ENCODE peak calls at places on chromosomes 12 and 14, in seven cellular contexts. J is A549, X is K562, I is HepG2, U is SK-N-SH, W is endothelial cell of umbilical vein, A is HCT116. O is an unnamed sample.

GRCh38 chr14:99884834-99885648 is 91.8 kb downstream of the EML1 start:
- DNase-seq in A (peak), W (peak), J (peak), I (peak), X (peak), U (peak), O (peak)

GRCh38 chr12:14540801-14541462 is 26.8 kb downstream of the PLBD1 start:
- DNase-seq in J (no peak), U (no peak), X (no peak), W (no peak), A (no peak), I (no peak), O (no peak)

GRCh38 chr12:99658950-99659349 is 11.4 kb downstream of the GARIN6 start:
- DNase-seq in I (no peak), A (peak), W (no peak), J (no peak), U (no peak), X (no peak), O (peak)

GRCh38 chr12:118374126-118374725 is 1.5 kb upstream of the TAOK3 start:
- DNase-seq in I (no peak), W (no peak), X (no peak), A (no peak), J (no peak), U (no peak), O (no peak)

GRCh38 chr12:47458273-47458672 is 247.6 kb downstream of the RPAP3 start:
- DNase-seq in U (no peak), W (no peak), J (peak), X (no peak), I (peak), A (peak), O (no peak)

GRCh38 chr14:104913413-104913812 is 11.3 kb upstream of the PLD4 start:
- DNase-seq in U (no peak), J (no peak), I (no peak), X (no peak), A (no peak), W (no peak), O (no peak)

GRCh38 chr14:102362084-102362483 is 606 bp downstream of the CINP start:
- DNase-seq in U (peak), J (peak), I (no peak), X (peak), W (no peak), A (no peak), O (peak)

GRCh38 chr14:22579218-22579617 is 9.8 kb downstream of the DAD1 start:
- DNase-seq in I (no peak), X (no peak), J (no peak), W (no peak), A (no peak), U (no peak), O (no peak)

GRCh38 chr12:109981311-109981710 is 14.9 kb downstream of the GIT2 start:
- DNase-seq in X (no peak), J (no peak), W (no peak), U (no peak), I (no peak), A (no peak), O (no peak)

GRCh38 chr12:70875628-70876027 is 44.9 kb downstream of the PTPRR start:
- DNase-seq in I (no peak), X (no peak), U (no peak), J (no peak), A (no peak), W (no peak), O (no peak)

GRCh38 chr12:88628856-88629509 is 48.7 kb upstream of the KITLG start:
- DNase-seq in J (no peak), A (no peak), U (peak), I (no peak), W (no peak), X (no peak), O (no peak)

GRCh38 chr14:23657959-23658470 is 21.9 kb downstream of the DHRS2 start:
- DNase-seq in U (no peak), I (no peak), W (no peak), J (no peak), X (no peak), A (no peak), O (no peak)

GRCh38 chr14:94036328-94037167 is 10.4 kb downstream of the OTUB2 start:
- DNase-seq in X (peak), U (peak), W (peak), I (peak), A (peak), J (peak), O (peak)

GRCh38 chr12:113413488-113413939 is 8.7 kb upstream of the SDSL start:
- DNase-seq in U (no peak), W (no peak), J (peak), X (peak), I (peak), A (no peak), O (peak)

GRCh38 chr12:53809005-53809404 is 57.2 kb upstream of the CISTR start:
- DNase-seq in U (no peak), X (peak), W (no peak), J (no peak), A (no peak), I (no peak), O (no peak)

GRCh38 chr12:47280543-47281330 is 201.0 kb upstream of the AMIGO2 start:
- DNase-seq in X (no peak), U (no peak), J (no peak), W (no peak), I (no peak), A (no peak), O (no peak)

GRCh38 chr14:89534896-89535615 is 118.0 kb upstream of the FOXN3 start:
- DNase-seq in I (no peak), X (no peak), J (no peak), U (no peak), W (peak), A (no peak), O (no peak)

GRCh38 chr12:61037792-61038191 is 1222.4 kb upstream of the USP15 start:
- DNase-seq in A (no peak), I (no peak), U (no peak), W (no peak), J (no peak), X (no peak), O (no peak)

GRCh38 chr14:24079521-24080141 is 8.3 kb downstream of the CPNE6 start:
- DNase-seq in I (no peak), J (no peak), X (no peak), U (peak), A (no peak), W (no peak), O (peak)

GRCh38 chr12:115691123-115691522 is 586.4 kb downstream of the MED13L start:
- DNase-seq in W (no peak), A (peak), I (no peak), U (no peak), J (no peak), X (no peak), O (no peak)

GRCh38 chr12:30178948-30179347 is 395.2 kb upstream of the TMTC1 start:
- DNase-seq in I (no peak), W (no peak), J (no peak), A (no peak), U (no peak), X (no peak), O (no peak)

GRCh38 chr14:68779761-68780323 is 13.0 kb downstream of the ZFP36L1 start:
- DNase-seq in X (no peak), W (peak), A (peak), U (no peak), I (peak), J (no peak), O (no peak)

GRCh38 chr12:14264777-14265176 is 100.7 kb upstream of the ATF7IP start:
- DNase-seq in W (no peak), I (no peak), A (no peak), X (no peak), J (no peak), U (no peak), O (peak)

GRCh38 chr12:83432176-83432719 is 745.5 kb downstream of the TMTC2 start:
- DNase-seq in J (no peak), U (no peak), I (no peak), A (no peak), X (no peak), W (no peak), O (peak)

GRCh38 chr14:38208825-38209562 is 1.3 kb downstream of the SSTR1 start:
- DNase-seq in I (peak), W (peak), X (no peak), A (no peak), U (no peak), J (no peak), O (no peak)

GRCh38 chr14:89855961-89856360 is 98.6 kb downstream of the EFCAB11 start:
- DNase-seq in A (no peak), X (no peak), J (no peak), I (no peak), W (peak), U (no peak), O (no peak)

GRCh38 chr12:51760231-51760630 is 88.3 kb downstream of the FIGNL2 start:
- DNase-seq in I (no peak), U (no peak), X (no peak), W (no peak), A (no peak), J (no peak), O (no peak)

GRCh38 chr14:91375748-91376452 is 41.7 kb downstream of the CCDC88C start:
- DNase-seq in I (no peak), U (no peak), W (no peak), A (no peak), J (no peak), X (no peak), O (no peak)

GRCh38 chr14:106613256-106613655 is 1086.9 kb downstream of the TMEM121 start:
- DNase-seq in J (no peak), I (no peak), A (no peak), W (no peak), U (no peak), X (no peak), O (no peak)

GRCh38 chr14:57487771-57488170 is 5.9 kb downstream of the CCDC198 start:
- DNase-seq in A (no peak), I (no peak), W (no peak), U (no peak), J (no peak), X (no peak), O (no peak)

GRCh38 chr14:28759056-28759657 is 7.4 kb upstream of the FOXG1 start:
- DNase-seq in I (no peak), X (no peak), J (no peak), W (no peak), U (no peak), A (no peak), O (no peak)
- H3K4me3 ChIP-seq in I (no peak), X (no peak), J (no peak), W (no peak), U (no peak), A (no peak), O (no peak)

DNA sequence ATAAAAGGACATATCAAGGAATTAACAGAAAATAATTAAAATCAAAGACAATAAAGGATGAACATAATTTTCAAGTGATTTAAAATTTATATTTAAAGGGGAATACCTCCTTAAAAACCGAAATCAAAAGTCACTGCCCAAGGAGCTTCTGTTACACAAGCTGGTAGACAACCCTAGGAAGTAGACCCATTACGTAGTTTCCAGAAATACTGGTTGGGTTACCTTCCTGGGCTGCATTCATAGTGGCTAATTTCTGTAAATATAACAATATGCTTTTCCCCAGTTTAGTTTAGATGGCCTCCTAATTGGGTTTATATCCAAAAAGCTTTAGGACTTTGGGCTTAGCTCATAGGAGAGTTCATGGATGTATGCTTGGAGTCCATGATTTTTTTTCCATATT is 2.1 kb upstream of the EDDM3A start:
- DNase-seq in I (no peak), U (no peak), W (no peak), J (no peak), X (no peak), A (no peak), O (no peak)
- TF ChIP-seq MAX in I (no peak), U (no peak), W (no peak), J (no peak), X (no peak), A (no peak), O (no peak)

DNA sequence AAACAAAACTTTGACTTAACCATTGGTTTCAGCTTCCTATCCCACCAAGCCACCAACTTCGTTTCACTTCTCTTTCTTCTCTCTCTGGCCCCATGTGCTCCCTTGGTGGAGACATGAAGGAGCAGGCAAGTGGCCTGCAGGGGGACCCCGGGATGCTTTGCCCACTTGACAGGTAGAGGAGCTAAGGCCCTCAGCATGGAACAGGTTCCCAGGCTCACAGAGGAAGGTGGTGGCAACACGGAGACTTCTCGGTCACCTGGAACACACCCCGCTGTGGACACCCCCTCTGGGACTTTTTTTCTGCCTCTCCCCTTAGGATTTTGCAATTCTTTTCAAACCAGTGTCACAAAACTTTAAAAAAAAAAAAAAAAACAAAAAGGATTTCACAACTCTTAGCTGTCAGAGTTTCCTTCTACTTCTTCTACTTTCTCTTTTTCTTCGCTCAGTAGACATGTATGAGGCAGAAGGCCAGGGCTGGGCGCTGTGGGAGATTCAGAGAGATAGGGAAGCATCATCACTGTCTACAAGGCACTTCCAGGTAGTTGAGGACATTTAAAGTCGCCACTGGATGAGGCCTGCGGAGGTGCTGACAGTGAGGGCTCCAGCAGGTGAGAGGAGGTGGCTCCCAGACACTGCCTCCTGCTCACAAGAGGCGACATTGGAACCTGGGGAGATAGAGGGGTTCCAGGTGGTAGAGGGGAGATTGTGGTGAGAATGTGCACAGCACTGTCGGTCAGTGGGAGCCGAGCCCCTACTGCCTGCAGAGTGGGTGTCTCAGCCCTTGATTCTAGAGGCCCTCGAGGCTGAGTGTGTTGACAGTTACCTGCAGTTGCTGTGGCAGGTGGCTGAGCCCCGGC is 119.6 kb downstream of the GCH1 start:
- DNase-seq in X (no peak), I (peak), J (no peak), U (no peak), A (no peak), W (no peak), O (peak)
- TF ChIP-seq CTCF in X (peak), I (peak), J (no peak), U (peak), A (peak), W (no peak), O (peak)

GRCh38 chr12:66196806-66197205 is 7.8 kb downstream of the IRAK3 start:
- DNase-seq in X (no peak), A (no peak), I (no peak), W (no peak), J (no peak), U (no peak), O (no peak)
- H3K4me3 ChIP-seq in X (no peak), A (no peak), I (no peak), W (no peak), J (no peak), U (no peak), O (no peak)

GRCh38 chr12:107320929-107321618 is 227.7 kb upstream of the CRY1 start:
- DNase-seq in U (peak), X (no peak), A (no peak), I (no peak), J (peak), W (no peak), O (peak)

GRCh38 chr12:107320031-107320928 is 226.9 kb upstream of the CRY1 start:
- DNase-seq in J (peak), X (no peak), W (peak), A (no peak), I (peak), U (peak), O (peak)

GRCh38 chr12:107319536-107320030 is 226.2 kb upstream of the CRY1 start:
- DNase-seq in J (no peak), I (no peak), W (no peak), U (peak), X (no peak), A (no peak), O (peak)

GRCh38 chr12:107325075-107325474 is 231.7 kb upstream of the CRY1 start:
- DNase-seq in A (no peak), J (no peak), U (no peak), X (no peak), I (no peak), W (no peak), O (no peak)

DNA sequence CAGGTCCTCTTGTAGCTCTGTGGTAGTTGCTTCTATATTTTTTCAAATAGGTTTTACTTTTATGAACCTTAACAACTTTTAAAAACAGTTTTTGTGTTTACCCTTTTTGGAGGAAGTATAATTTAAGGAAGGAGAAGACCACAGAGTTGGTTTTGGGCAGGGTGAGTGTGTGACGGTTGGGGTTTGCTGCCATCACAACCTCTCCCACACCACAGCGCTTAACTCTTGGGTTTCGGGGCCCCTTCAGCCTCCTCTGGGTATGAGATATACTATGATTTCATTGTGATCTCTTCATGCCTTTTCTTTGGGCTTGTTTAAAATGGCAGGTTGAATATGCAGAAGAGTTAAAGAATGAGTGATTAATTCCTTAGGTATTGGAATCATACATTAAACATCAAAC is 228.7 kb upstream of the CRY1 start:
- DNase-seq in W (no peak), A (no peak), U (no peak), J (no peak), X (no peak), I (no peak), O (peak)
- TF ChIP-seq MAX in W (no peak), A (no peak), U (no peak), J (no peak), X (no peak), I (no peak), O (no peak)

GRCh38 chr12:132561784-132562156 is 48.6 kb downstream of the LRCOL1 start:
- DNase-seq in I (no peak), W (no peak), X (no peak), U (peak), J (peak), A (no peak), O (peak)
- TF ChIP-seq CTCF in I (peak), W (peak), X (peak), U (peak), J (peak), A (peak), O (peak)

DNA sequence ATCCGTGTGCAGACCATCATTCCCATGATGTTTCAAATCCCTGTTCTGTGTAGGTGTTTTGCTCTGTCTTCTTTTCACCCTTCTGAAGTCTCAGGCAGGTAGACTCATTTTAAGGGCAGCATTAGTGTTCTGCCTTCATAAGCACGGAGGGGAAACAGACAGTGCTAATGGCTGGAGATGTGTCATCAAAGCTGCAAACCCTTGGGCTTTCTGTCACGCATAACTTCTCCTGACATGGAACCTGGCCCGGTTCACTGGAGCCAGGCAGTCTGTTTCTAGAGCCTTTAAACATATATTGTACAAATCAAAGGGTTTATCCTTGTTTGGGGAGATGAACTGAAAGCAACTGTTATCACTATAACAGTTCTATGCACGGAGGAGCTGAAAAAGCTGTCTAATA is 141.4 kb downstream of the TMEM132D start:
- DNase-seq in U (no peak), J (no peak), I (no peak), A (no peak), W (no peak), X (no peak), O (no peak)
- H3K4me3 ChIP-seq in U (no peak), J (no peak), I (no peak), A (no peak), W (no peak), X (no peak), O (no peak)

O was measured in NB4.